ENCODE peak calls at places on chromosomes 7 and 10, in six cellular contexts. A is transverse colon, H is sigmoid colon, I is stomach, X is H1, Q is suprapubic skin. M is an unnamed sample.

GRCh38 chr10:43407576-43408330 is 1.2 kb downstream of the HNRNPF start:
- DNase-seq in H (peak; percentile 98), X (peak; percentile 71), Q (peak; percentile 94), I (peak; percentile 94), A (peak; percentile 93), M (peak; percentile 97)

GRCh38 chr7:41403291-41403690 is 299.6 kb downstream of the INHBA start:
- DNase-seq in A (no peak), I (no peak), Q (no peak), H (no peak), X (no peak), M (no peak)

GRCh38 chr10:123942114-123942513 is 50.5 kb upstream of the CPXM2 start:
- DNase-seq in H (no peak), A (no peak), I (no peak), X (no peak), Q (no peak), M (no peak)

GRCh38 chr7:17234398-17235021 is 63.9 kb upstream of the AHR start:
- DNase-seq in Q (no peak), I (no peak), H (no peak), A (peak; percentile 14), X (no peak), M (no peak)

GRCh38 chr7:83648464-83649241 is at the start of gene SEMA3E:
- DNase-seq in I (peak; percentile 32), A (no peak), H (peak; percentile 69), X (peak; percentile 54), Q (no peak), M (no peak)

GRCh38 chr10:59678884-59679301 is 30.8 kb downstream of the SLC16A9 start:
- DNase-seq in Q (no peak), X (no peak), H (no peak), A (peak; percentile 73), I (peak; percentile 37), M (no peak)

GRCh38 chr7:128793184-128793552 is 1.4 kb downstream of the CCDC136 start:
- DNase-seq in I (no peak), H (no peak), A (no peak), Q (no peak), X (no peak), M (no peak)

GRCh38 chr10:35453855-35454532 is 117.7 kb downstream of the CCNY start:
- DNase-seq in I (no peak), H (no peak), A (no peak), X (no peak), Q (no peak), M (no peak)

GRCh38 chr7:13077466-13077865 is 390.0 kb downstream of the ARL4A start:
- DNase-seq in I (no peak), Q (no peak), H (no peak), X (no peak), A (no peak), M (no peak)

GRCh38 chr10:114045071-114045737 is 1.5 kb downstream of the ADRB1 start:
- DNase-seq in H (peak; percentile 75), X (peak; percentile 70), A (peak; percentile 23), I (peak; percentile 51), Q (no peak), M (no peak)

GRCh38 chr10:84943541-84943940 is 615.2 kb downstream of the CCSER2 start:
- DNase-seq in Q (no peak), I (no peak), A (no peak), X (no peak), H (no peak), M (no peak)

GRCh38 chr10:46285300-46285699 is 1.5 kb upstream of the ANTXRL start:
- DNase-seq in A (peak; percentile 6), X (no peak), Q (peak; percentile 53), H (peak; percentile 7), I (no peak), M (no peak)

DNA sequence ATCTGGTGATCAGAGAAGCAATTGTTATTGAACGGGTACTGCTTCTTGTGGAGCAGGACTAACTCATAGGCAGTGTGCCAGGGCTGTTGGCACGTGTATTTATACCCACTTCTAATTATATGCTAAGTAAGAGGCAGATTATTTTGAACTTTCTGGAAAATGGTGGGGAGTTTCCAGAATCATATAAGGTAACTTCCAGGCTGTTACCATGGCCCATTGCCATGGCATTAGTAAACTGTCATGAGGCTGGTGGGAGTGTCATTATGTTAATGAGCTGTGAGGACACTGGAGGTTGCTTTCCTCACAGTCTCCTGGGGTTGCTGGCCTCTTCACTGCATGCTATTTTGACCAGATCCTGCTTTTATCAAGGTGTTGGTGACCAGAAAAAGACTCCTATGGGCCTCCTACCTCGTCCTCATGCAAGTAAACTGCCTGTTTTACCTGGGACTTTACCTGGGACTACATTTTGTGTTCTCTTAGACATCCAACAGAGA is 122.6 kb downstream of the KCND2 start:
- DNase-seq in X (no peak), Q (no peak), I (no peak), A (no peak), H (no peak), M (no peak)
- TF ChIP-seq POLR2A in X (no peak), Q (no peak), I (no peak), A (no peak), H (no peak), M (no peak)

GRCh38 chr10:103733002-103733419 is 122.4 kb downstream of the SH3PXD2A start:
- DNase-seq in I (no peak), X (no peak), A (no peak), H (no peak), Q (no peak), M (no peak)
- TF ChIP-seq EP300 in I (no peak), X (no peak), A (no peak), H (no peak), Q (no peak), M (no peak)

GRCh38 chr7:73701357-73701995 is 18.0 kb downstream of the STX1A start:
- DNase-seq in A (peak; percentile 62), Q (no peak), H (no peak), X (peak; percentile 92), I (no peak), M (no peak)

GRCh38 chr7:73698410-73698809 is 15.0 kb downstream of the BUD23 start:
- DNase-seq in H (no peak), Q (no peak), A (no peak), I (no peak), X (no peak), M (no peak)

GRCh38 chr7:73700070-73700423 is 16.6 kb downstream of the BUD23 start:
- DNase-seq in Q (no peak), I (no peak), H (no peak), X (no peak), A (no peak), M (no peak)

GRCh38 chr7:73700581-73701134 is 17.3 kb downstream of the BUD23 start:
- DNase-seq in H (no peak), X (no peak), Q (no peak), I (no peak), A (no peak), M (no peak)

GRCh38 chr7:73699370-73700069 is 16.1 kb downstream of the BUD23 start:
- DNase-seq in X (peak; percentile 45), I (no peak), H (no peak), A (no peak), Q (no peak), M (no peak)
- TF ChIP-seq POLR2AphosphoS5 in X (peak; percentile 9), I (no peak), H (no peak), A (no peak), Q (no peak), M (no peak)

GRCh38 chr7:103074519-103075336 is at the start of the genes ARMC10 and FBXL13:
- DNase-seq in H (peak; percentile 95), Q (peak; percentile 93), X (peak; percentile 95), I (peak; percentile 89), A (peak; percentile 92), M (peak; percentile 98)

GRCh38 chr7:103077318-103077717 is 2.4 kb downstream of the ARMC10 start:
- DNase-seq in X (no peak), H (no peak), A (no peak), Q (no peak), I (no peak), M (no peak)

GRCh38 chr7:103076767-103077166 is 1.8 kb downstream of the ARMC10 start:
- DNase-seq in H (no peak), X (no peak), Q (no peak), A (no peak), I (no peak), M (no peak)

GRCh38 chr7:103073989-103074518 is 542 bp downstream of the FBXL13 start:
- DNase-seq in I (peak; percentile 55), H (no peak), Q (no peak), A (peak; percentile 18), X (peak; percentile 52), M (no peak)

DNA sequence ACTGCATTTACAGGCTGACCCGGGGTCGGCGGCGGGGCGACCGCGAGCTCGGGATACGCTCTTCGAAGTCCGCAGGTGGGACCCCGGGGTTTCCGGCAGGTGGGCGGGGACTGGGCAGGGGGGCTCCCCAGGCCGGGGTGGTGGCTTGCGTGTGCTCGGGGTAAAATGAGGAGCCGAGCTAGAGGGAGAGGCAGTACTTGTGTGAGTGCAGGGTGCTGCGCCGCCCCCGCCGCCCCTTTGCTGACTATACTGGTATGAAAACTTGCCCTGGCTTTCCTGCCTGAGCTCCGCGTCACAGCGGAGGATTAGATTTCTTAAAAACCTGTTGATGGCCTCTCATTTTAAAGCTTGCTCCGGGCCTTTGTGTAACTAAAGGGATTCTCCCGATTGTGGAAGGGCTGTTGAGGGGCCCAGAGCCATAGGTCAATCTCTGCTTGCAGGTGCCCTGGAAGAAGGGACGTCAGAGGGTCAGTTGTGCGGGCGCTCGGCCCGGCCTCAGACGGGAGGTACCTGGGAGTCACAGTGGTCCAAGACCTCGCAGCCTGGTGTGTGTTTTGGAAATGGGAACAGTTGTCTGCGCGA is 488 bp downstream of the ARMC10 start:
- DNase-seq in X (peak; percentile 88), H (peak; percentile 78), I (peak; percentile 58), A (peak; percentile 56), Q (peak; percentile 82), M (peak; percentile 92)
- TF ChIP-seq POLR2A in X (peak; percentile 29), H (no peak), I (no peak), A (no peak), Q (no peak), M (no peak)

GRCh38 chr10:132249824-132250375 is 57.9 kb downstream of the STK32C start:
- DNase-seq in H (no peak), A (no peak), I (no peak), Q (no peak), X (no peak), M (no peak)

GRCh38 chr10:132250456-132251223 is 57.1 kb downstream of the STK32C start:
- DNase-seq in A (no peak), Q (no peak), I (no peak), X (no peak), H (no peak), M (no peak)

GRCh38 chr10:132252412-132252811 is 55.3 kb downstream of the STK32C start:
- DNase-seq in H (no peak), X (no peak), A (no peak), Q (no peak), I (no peak), M (no peak)

GRCh38 chr10:132253092-132253687 is 54.6 kb downstream of the STK32C start:
- DNase-seq in I (no peak), X (no peak), H (no peak), Q (no peak), A (no peak), M (no peak)

DNA sequence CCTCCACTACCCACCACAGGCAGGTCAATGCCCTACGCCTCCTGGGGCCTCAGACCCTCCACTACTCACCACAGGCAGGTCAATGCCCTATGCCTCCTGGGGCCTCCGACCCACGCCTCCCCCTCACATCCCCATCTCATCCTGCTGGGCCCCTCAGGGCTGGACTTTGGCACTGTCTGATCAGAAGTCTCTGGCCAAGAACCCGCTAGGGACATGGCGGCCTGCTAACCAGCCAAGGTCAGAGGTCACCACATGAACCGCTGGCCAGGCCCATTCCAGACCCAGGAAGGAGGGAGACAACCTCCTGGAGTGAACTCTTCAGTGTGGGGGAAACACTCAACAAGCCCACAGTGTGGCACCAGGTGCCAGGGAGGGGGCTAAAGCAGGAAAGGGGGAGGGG is 55.8 kb downstream of the STK32C start:
- DNase-seq in Q (no peak), H (no peak), I (no peak), A (no peak), X (no peak), M (no peak)
- TF ChIP-seq EP300 in Q (no peak), H (no peak), I (no peak), A (no peak), X (no peak), M (no peak)